ENCODE peak calls at places on chromosomes 11 and 22, in six cellular contexts. U is suprapubic skin; M is SK-N-SH; B is A549; H is body of pancreas; N is CD8-positive, alpha-beta T cell. D is an unnamed sample.

GRCh38 chr11:102643941-102644340 is 18.8 kb upstream of the MMP20 start:
- DNase-seq in U (no peak), N (no peak), B (no peak), H (no peak), M (no peak), D (no peak)

GRCh38 chr11:17036666-17037658 is 22.7 kb upstream of the PLEKHA7 start:
- DNase-seq in H (peak; percentile 60), U (no peak), N (no peak), M (no peak), B (peak; percentile 35), D (no peak)

GRCh38 chr22:25202290-25202921 is 2.7 kb downstream of the CRYBB3 start:
- DNase-seq in N (peak; percentile 26), U (no peak), B (peak; percentile 57), H (peak; percentile 53), M (peak; percentile 89), D (peak; percentile 40)

GRCh38 chr11:93945596-93945995 is 75.6 kb upstream of the HEPHL1 start:
- DNase-seq in M (no peak), B (no peak), H (no peak), N (no peak), U (no peak), D (no peak)

GRCh38 chr11:72589802-72590761 is 84.1 kb downstream of the PDE2A start:
- DNase-seq in U (no peak), H (peak; percentile 66), M (peak; percentile 60), B (peak; percentile 73), N (peak; percentile 27), D (peak; percentile 47)

GRCh38 chr22:42680648-42681047 is 31.5 kb upstream of the CYB5R3 start:
- DNase-seq in B (peak; percentile 65), N (no peak), U (no peak), H (no peak), M (no peak), D (no peak)

GRCh38 chr11:108927791-108928545 is 263.1 kb downstream of the DDX10 start:
- DNase-seq in H (no peak), B (no peak), M (no peak), N (no peak), U (no peak), D (no peak)

GRCh38 chr11:2689551-2690260 is 10.1 kb downstream of the KCNQ1OT1 start:
- DNase-seq in U (peak; percentile 42), H (peak; percentile 13), B (no peak), N (no peak), M (no peak), D (no peak)

GRCh38 chr22:22214819-22215329 is 29.7 kb upstream of the VPREB1 start:
- DNase-seq in B (no peak), M (no peak), N (no peak), H (no peak), U (no peak), D (no peak)

GRCh38 chr11:48103621-48104561 is 112.7 kb upstream of the OR4B1 start:
- DNase-seq in H (no peak), M (no peak), U (no peak), N (no peak), B (peak; percentile 63), D (no peak)

GRCh38 chr11:1343391-1344055 is 34.1 kb upstream of the TOLLIP start:
- DNase-seq in H (no peak), U (no peak), N (no peak), M (no peak), B (no peak), D (no peak)

GRCh38 chr22:50622723-50623327 is 5.1 kb downstream of the ARSA start:
- DNase-seq in M (peak; percentile 12), H (peak; percentile 95), U (peak; percentile 66), N (no peak), B (no peak), D (no peak)

GRCh38 chr11:130003717-130004001 is 1.0 kb upstream of the PRDM10 start:
- DNase-seq in U (no peak), N (no peak), B (no peak), H (peak; percentile 75), M (no peak), D (no peak)

GRCh38 chr22:42938976-42939375 is 76.0 kb downstream of the PACSIN2 start:
- DNase-seq in B (no peak), H (peak; percentile 52), N (no peak), M (no peak), U (peak; percentile 69), D (no peak)

GRCh38 chr11:129013737-129014475 is 71.2 kb upstream of the TP53AIP1 start:
- DNase-seq in B (no peak), H (no peak), M (no peak), N (no peak), U (no peak), D (no peak)

GRCh38 chr11:134764367-134764766 is 352.3 kb upstream of the B3GAT1 start:
- DNase-seq in N (no peak), H (no peak), M (no peak), U (no peak), B (no peak), D (no peak)

GRCh38 chr11:18986744-18987143 is 47.5 kb upstream of the MRGPRX1 start:
- DNase-seq in N (no peak), B (no peak), M (no peak), U (no peak), H (no peak), D (no peak)

GRCh38 chr11:46697303-46697702 is 3.1 kb downstream of the ARHGAP1 start:
- DNase-seq in H (peak; percentile 24), U (no peak), N (no peak), B (no peak), M (peak; percentile 77), D (peak; percentile 61)

GRCh38 chr11:61728066-61728939 is 24.1 kb upstream of the MYRF start:
- DNase-seq in M (no peak), U (no peak), H (no peak), B (no peak), N (no peak), D (no peak)

GRCh38 chr11:121589946-121590537 is 137.3 kb upstream of the SORL1-AS1 start:
- DNase-seq in N (no peak), B (no peak), H (no peak), U (no peak), M (no peak), D (no peak)

DNA sequence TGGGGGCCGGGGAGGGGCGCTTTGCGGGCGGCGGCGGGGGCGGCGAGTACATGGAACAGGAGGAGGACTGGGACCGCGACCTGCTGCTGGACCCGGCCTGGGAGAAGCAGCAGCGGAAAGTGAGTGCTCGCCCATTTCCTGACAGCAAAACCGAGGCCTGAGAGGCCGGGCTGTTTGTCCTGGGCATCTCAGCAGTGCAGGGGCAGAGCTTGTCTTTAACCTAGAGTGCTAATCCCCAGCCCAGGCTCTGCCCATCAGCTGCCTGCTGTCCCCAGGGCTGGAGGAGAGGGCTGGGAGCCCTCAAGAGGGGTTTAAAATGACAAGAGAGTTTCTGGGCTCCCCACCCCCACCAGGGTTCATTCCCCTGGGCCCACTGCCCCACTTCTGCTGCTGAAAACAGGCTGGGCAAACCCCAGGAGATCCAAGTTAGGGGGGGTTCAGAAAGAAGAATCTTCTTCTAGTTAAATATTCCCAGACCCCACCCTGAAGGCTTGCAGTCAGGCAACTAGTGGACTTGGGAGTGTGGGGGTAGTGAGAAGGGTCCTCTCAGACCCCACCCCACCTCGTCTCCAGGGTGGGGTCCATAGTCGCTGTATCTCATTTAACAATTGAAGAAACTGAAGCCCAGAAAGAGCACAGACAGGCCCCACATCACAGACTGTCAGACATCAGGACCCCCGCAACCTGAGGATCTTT is 411 bp downstream of the ACTN3 start:
- DNase-seq in U (no peak), B (no peak), H (no peak), M (no peak), N (no peak), D (no peak)
- H3K4me3 ChIP-seq in U (peak overlapping the region; percentile 73), B (peak overlapping the region; percentile 85), H (no peak overlapping the region), M (no peak overlapping the region), N (no peak overlapping the region), D (peak overlapping the region; percentile 73)

DNA sequence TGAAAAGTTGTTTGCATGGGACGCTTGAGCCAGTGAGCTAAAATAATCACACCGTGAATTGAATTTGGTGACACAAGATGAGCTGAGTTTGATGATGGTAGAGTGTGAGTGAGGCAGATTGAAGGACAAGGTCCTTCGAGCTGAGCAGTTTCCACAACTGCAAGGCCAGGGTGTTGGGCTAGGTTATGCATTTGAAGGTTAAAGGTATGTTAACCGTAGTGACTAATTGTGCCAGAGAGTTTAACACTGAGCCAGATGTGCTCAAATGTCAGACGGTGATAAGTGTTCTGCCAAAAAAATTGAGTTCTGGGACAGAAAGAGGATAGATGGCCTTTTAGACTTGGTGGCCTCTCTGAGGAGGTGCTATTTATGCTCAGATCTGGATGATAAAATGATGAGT is 89.5 kb downstream of the FAM83F start:
- DNase-seq in H (no peak), U (no peak), N (no peak), M (no peak), B (no peak), D (no peak)
- H3K4me1 ChIP-seq in H (peaks cover 23% of the 10 kb centered on the region), U (peaks cover 13% of the 10 kb centered on the region), N (peaks cover 62% of the 10 kb centered on the region), M (no peaks in the 10 kb centered on the region), B (no peaks in the 10 kb centered on the region), D (peaks cover 37% of the 10 kb centered on the region)

DNA sequence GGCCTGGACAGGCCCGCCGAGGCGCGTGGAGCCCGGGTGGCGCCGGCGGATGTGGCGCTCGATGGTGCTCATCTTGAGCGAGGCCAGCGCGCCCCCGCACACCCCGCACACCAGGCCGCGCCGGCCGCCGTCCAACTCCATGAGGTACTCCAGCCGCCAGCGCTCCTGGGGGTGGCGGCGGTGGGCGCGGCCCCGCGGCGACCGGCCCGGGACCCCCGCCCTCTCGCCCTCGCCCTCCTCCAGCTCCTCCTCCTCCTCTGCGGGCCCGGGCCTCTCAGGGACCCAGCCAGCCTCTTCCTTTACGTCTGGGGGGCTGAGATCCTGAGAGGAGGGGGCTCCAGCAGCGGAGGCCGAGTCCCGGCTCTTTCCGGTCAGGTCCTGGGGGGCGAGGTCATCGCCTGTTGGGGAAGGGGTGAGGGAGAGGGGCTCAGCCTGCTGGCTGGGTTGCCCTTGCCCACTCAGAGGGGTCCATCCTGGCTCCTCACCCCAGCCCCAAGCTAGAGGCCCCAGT is 4.3 kb downstream of the ZFTA start:
- DNase-seq in M (peak; percentile 31), U (no peak), B (no peak), N (no peak), H (peak; percentile 16), D (no peak)
- H3K4me3 ChIP-seq in M (no peak overlapping the region), U (no peak overlapping the region), B (no peak overlapping the region), N (no peak overlapping the region), H (no peak overlapping the region), D (peak overlapping the region; percentile 56)

GRCh38 chr22:39459681-39460080 is 2.9 kb downstream of the MGAT3 start:
- DNase-seq in M (no peak), H (no peak), B (no peak), U (no peak), N (no peak), D (no peak)

GRCh38 chr22:39457546-39458442 is 982 bp downstream of the MGAT3 start:
- DNase-seq in N (no peak), B (no peak), U (no peak), M (peak; percentile 78), H (no peak), D (no peak)

GRCh38 chr22:39458443-39459083 is 1.8 kb downstream of the MGAT3 start:
- DNase-seq in N (no peak), H (no peak), M (no peak), B (no peak), U (no peak), D (no peak)

GRCh38 chr22:39456262-39457046 is at the start of gene MGAT3:
- DNase-seq in B (peak; percentile 18), H (no peak), M (peak; percentile 57), N (peak; percentile 28), U (no peak), D (no peak)

DNA sequence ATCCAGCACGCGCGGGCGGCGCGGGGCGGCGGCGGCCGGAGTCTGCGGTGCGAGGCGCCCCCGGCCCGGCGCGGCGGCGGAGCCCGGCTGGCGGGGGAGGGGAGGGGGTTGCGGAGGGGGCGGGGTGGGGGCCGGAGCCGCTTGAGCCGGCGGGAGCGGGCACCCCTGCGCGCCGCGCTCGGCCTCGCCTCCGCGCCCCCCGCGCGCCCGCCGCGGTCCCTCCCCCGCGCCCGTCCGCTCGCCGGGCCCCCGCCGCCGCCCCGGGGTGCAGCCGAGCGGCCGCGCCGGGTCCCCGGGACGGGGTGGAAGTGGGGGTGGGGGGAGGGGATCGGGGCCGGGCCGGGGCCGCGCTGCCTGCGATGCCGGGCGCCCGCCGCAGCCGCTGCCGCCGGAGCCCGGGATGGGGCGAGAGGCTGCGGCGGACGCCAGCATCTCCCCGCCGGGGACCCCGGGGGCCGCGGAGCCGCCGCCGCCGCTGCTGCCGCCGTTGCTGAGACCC is 284 bp downstream of the MGAT3 start:
- DNase-seq in H (no peak), N (no peak), M (peak; percentile 82), B (no peak), U (no peak), D (no peak)
- H3K4me1 ChIP-seq in H (peaks cover 7% of the 10 kb centered on the region), N (peaks cover 21% of the 10 kb centered on the region), M (no peaks in the 10 kb centered on the region), B (peaks cover 6% of the 10 kb centered on the region), U (peaks cover 33% of the 10 kb centered on the region), D (peaks cover 9% of the 10 kb centered on the region)

D was measured in heart right ventricle.